ENCODE peak calls at places on chromosomes 2 and 18, in nine cellular contexts. One of them, this sample, is unnamed.
A peak's percentile ranks its signal among the peaks of the same experiment; 100 is the strongest.

GRCh38 chr2:146295080-146295670 is 1549.7 kb upstream of the ACVR2A start:
- DNase-seq in AG09309: no peak
- DNase-seq in tibial artery: no peak
- DNase-seq in GM20000: no peak
- DNase-seq in HL-60: no peak
- DNase-seq in fibroblast of mammary gland: no peak
- DNase-seq in suprapubic skin: no peak
- DNase-seq in upper lobe of right lung: no peak
- DNase-seq in mesothelial cell of epicardium: no peak
- DNase-seq in this sample: no peak

GRCh38 chr2:231765496-231765929 is 15.6 kb downstream of the PDE6D start:
- DNase-seq in AG09309: no peak
- DNase-seq in tibial artery: no peak
- DNase-seq in GM20000: peak; percentile 29
- DNase-seq in HL-60: no peak
- DNase-seq in fibroblast of mammary gland: no peak
- DNase-seq in suprapubic skin: no peak
- DNase-seq in upper lobe of right lung: no peak
- DNase-seq in mesothelial cell of epicardium: no peak
- DNase-seq in this sample: no peak

GRCh38 chr2:20421988-20422678 is 24.7 kb upstream of the RHOB start:
- DNase-seq in AG09309: peak; percentile 72
- DNase-seq in tibial artery: peak; percentile 97
- DNase-seq in GM20000: no peak
- DNase-seq in HL-60: no peak
- DNase-seq in fibroblast of mammary gland: peak; percentile 97
- DNase-seq in suprapubic skin: peak; percentile 95
- DNase-seq in upper lobe of right lung: peak; percentile 96
- DNase-seq in mesothelial cell of epicardium: no peak
- DNase-seq in this sample: no peak

GRCh38 chr2:179311071-179311470 is 46.4 kb upstream of the SESTD1 start:
- DNase-seq in AG09309: no peak
- DNase-seq in tibial artery: no peak
- DNase-seq in GM20000: no peak
- DNase-seq in HL-60: no peak
- DNase-seq in fibroblast of mammary gland: no peak
- DNase-seq in suprapubic skin: no peak
- DNase-seq in upper lobe of right lung: no peak
- DNase-seq in mesothelial cell of epicardium: no peak
- DNase-seq in this sample: no peak

GRCh38 chr2:108637304-108637669 is 82.0 kb upstream of the RANBP2 start:
- DNase-seq in AG09309: peak; percentile 73
- DNase-seq in tibial artery: peak; percentile 54
- DNase-seq in GM20000: peak; percentile 58
- DNase-seq in HL-60: no peak
- DNase-seq in fibroblast of mammary gland: peak; percentile 96
- DNase-seq in suprapubic skin: no peak
- DNase-seq in upper lobe of right lung: no peak
- DNase-seq in mesothelial cell of epicardium: no peak
- DNase-seq in this sample: no peak

GRCh38 chr2:28499298-28499697 is 3.4 kb downstream of the PLB1 start:
- DNase-seq in AG09309: no peak
- DNase-seq in tibial artery: no peak
- DNase-seq in GM20000: no peak
- DNase-seq in HL-60: no peak
- DNase-seq in fibroblast of mammary gland: no peak
- DNase-seq in suprapubic skin: no peak
- DNase-seq in upper lobe of right lung: no peak
- DNase-seq in mesothelial cell of epicardium: no peak
- DNase-seq in this sample: no peak

GRCh38 chr18:3036108-3036507 is 23.2 kb upstream of the LPIN2 start:
- DNase-seq in AG09309: no peak
- DNase-seq in tibial artery: no peak
- DNase-seq in GM20000: no peak
- DNase-seq in HL-60: no peak
- DNase-seq in fibroblast of mammary gland: no peak
- DNase-seq in suprapubic skin: no peak
- DNase-seq in upper lobe of right lung: no peak
- DNase-seq in mesothelial cell of epicardium: no peak
- DNase-seq in this sample: no peak

GRCh38 chr2:143513081-143513480 is 383.9 kb downstream of the ARHGAP15 start:
- DNase-seq in AG09309: peak; percentile 47
- DNase-seq in tibial artery: peak; percentile 37
- DNase-seq in GM20000: peak; percentile 24
- DNase-seq in HL-60: no peak
- DNase-seq in fibroblast of mammary gland: peak; percentile 73
- DNase-seq in suprapubic skin: no peak
- DNase-seq in upper lobe of right lung: no peak
- DNase-seq in mesothelial cell of epicardium: no peak
- DNase-seq in this sample: peak; percentile 37

GRCh38 chr18:45201489-45201888 is 413.8 kb upstream of the SLC14A2 start:
- DNase-seq in AG09309: no peak
- DNase-seq in tibial artery: no peak
- DNase-seq in GM20000: no peak
- DNase-seq in HL-60: no peak
- DNase-seq in fibroblast of mammary gland: no peak
- DNase-seq in suprapubic skin: no peak
- DNase-seq in upper lobe of right lung: no peak
- DNase-seq in mesothelial cell of epicardium: no peak
- DNase-seq in this sample: no peak

GRCh38 chr2:189819297-189819704 is 35.1 kb downstream of the PMS1 start:
- DNase-seq in AG09309: peak; percentile 49
- DNase-seq in tibial artery: no peak
- DNase-seq in GM20000: no peak
- DNase-seq in HL-60: no peak
- DNase-seq in fibroblast of mammary gland: peak; percentile 88
- DNase-seq in suprapubic skin: no peak
- DNase-seq in upper lobe of right lung: no peak
- DNase-seq in mesothelial cell of epicardium: no peak
- DNase-seq in this sample: no peak

GRCh38 chr2:231924889-231925275 is 1.3 kb downstream of the NPPC start:
- DNase-seq in AG09309: no peak
- DNase-seq in tibial artery: no peak
- DNase-seq in GM20000: no peak
- DNase-seq in HL-60: no peak
- DNase-seq in fibroblast of mammary gland: no peak
- DNase-seq in suprapubic skin: no peak
- DNase-seq in upper lobe of right lung: no peak
- DNase-seq in mesothelial cell of epicardium: no peak
- DNase-seq in this sample: no peak

GRCh38 chr2:31401580-31401979 is 13.0 kb downstream of the XDH start:
- DNase-seq in AG09309: peak; percentile 95
- DNase-seq in tibial artery: no peak
- DNase-seq in GM20000: no peak
- DNase-seq in HL-60: no peak
- DNase-seq in fibroblast of mammary gland: peak; percentile 97
- DNase-seq in suprapubic skin: no peak
- DNase-seq in upper lobe of right lung: no peak
- DNase-seq in mesothelial cell of epicardium: no peak
- DNase-seq in this sample: no peak

GRCh38 chr2:202071107-202071506 is 1.9 kb upstream of the KIAA2012 start:
- DNase-seq in AG09309: no peak
- DNase-seq in tibial artery: no peak
- DNase-seq in GM20000: no peak
- DNase-seq in HL-60: no peak
- DNase-seq in fibroblast of mammary gland: no peak
- DNase-seq in suprapubic skin: no peak
- DNase-seq in upper lobe of right lung: no peak
- DNase-seq in mesothelial cell of epicardium: no peak
- DNase-seq in this sample: no peak

GRCh38 chr2:203683932-203684556 is 22.4 kb upstream of the CD28 start:
- DNase-seq in AG09309: peak; percentile 39
- DNase-seq in tibial artery: peak; percentile 52
- DNase-seq in GM20000: peak; percentile 62
- DNase-seq in HL-60: no peak
- DNase-seq in fibroblast of mammary gland: peak; percentile 94
- DNase-seq in suprapubic skin: no peak
- DNase-seq in upper lobe of right lung: no peak
- DNase-seq in mesothelial cell of epicardium: no peak
- DNase-seq in this sample: no peak

GRCh38 chr2:138329167-138329566 is 172.4 kb upstream of the SPOPL start:
- DNase-seq in AG09309: no peak
- DNase-seq in tibial artery: no peak
- DNase-seq in GM20000: no peak
- DNase-seq in HL-60: no peak
- DNase-seq in fibroblast of mammary gland: no peak
- DNase-seq in suprapubic skin: no peak
- DNase-seq in upper lobe of right lung: no peak
- DNase-seq in mesothelial cell of epicardium: no peak
- DNase-seq in this sample: no peak

GRCh38 chr18:49100226-49100968 is 149.6 kb upstream of the SMAD7 start:
- DNase-seq in AG09309: no peak
- DNase-seq in tibial artery: no peak
- DNase-seq in GM20000: no peak
- DNase-seq in HL-60: no peak
- DNase-seq in fibroblast of mammary gland: peak; percentile 37
- DNase-seq in suprapubic skin: no peak
- DNase-seq in upper lobe of right lung: no peak
- DNase-seq in mesothelial cell of epicardium: no peak
- DNase-seq in this sample: no peak

DNA sequence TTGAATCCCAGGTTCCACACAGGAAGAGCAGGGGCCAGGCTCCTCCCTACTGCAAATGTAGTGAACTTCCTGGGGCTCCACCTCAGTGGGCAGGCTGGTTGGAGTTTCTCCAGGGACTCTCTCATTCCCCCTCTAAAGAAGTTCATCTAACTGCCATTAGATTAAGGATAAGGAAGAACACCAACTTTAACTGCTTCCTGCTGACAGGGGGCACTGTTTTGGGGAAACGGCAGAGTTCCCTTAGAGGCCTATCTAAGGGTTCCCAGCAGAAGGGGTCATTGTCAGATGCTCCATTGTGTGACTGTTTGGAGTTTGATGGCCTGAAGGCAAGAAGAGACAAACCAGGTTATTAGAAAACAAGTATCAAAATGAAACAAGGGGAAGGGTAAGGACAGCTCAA is 2159.7 kb upstream of the PIK3C3 start:
- DNase-seq in AG09309: no peak
- DNase-seq in tibial artery: no peak
- DNase-seq in GM20000: no peak
- DNase-seq in HL-60: no peak
- DNase-seq in fibroblast of mammary gland: no peak
- DNase-seq in suprapubic skin: no peak
- DNase-seq in upper lobe of right lung: no peak
- DNase-seq in mesothelial cell of epicardium: no peak
- DNase-seq in this sample: no peak
- TF ChIP-seq CTCF in AG09309: no peak
- TF ChIP-seq CTCF in tibial artery: no peak
- TF ChIP-seq CTCF in GM20000: no peak
- TF ChIP-seq CTCF in HL-60: no peak
- TF ChIP-seq CTCF in fibroblast of mammary gland: peak; percentile 8
- TF ChIP-seq CTCF in suprapubic skin: no peak
- TF ChIP-seq CTCF in upper lobe of right lung: no peak
- TF ChIP-seq CTCF in mesothelial cell of epicardium: no peak
- TF ChIP-seq CTCF in this sample: no peak

DNA sequence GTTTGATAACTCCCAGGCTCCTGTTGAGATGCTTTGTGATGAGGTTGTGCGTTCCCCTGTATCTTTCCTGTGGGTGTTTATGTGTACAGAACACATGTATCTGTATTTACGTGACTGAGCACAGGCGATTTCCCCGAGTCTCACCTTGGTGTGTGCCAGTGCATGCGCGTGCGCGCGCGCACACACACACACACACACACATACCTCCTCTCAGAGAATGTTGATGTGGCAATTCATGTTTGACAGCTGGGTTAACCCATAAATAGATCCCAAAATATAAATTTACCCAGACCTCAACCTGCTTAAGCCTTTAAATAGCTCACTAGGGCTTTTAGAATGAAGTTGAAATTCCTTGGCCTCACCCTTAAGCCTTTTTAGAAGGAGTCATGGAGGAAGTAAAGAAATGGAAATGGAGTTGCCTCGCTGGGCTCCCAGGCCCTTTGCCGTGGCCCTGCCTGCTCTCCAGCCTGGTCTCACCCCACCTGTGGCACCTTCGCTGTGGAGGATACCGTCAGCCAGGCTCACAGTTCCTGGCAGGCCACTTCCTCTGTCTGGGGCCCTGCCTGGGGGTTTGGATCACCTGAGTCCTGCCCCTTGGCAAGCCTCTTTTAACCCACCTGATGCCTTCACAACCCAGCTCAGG is 20.3 kb downstream of the AGAP1 start:
- DNase-seq in AG09309: no peak
- DNase-seq in tibial artery: no peak
- DNase-seq in GM20000: no peak
- DNase-seq in HL-60: no peak
- DNase-seq in fibroblast of mammary gland: no peak
- DNase-seq in suprapubic skin: no peak
- DNase-seq in upper lobe of right lung: no peak
- DNase-seq in mesothelial cell of epicardium: no peak
- DNase-seq in this sample: no peak
- TF ChIP-seq CTCF in AG09309: no peak
- TF ChIP-seq CTCF in tibial artery: no peak
- TF ChIP-seq CTCF in GM20000: no peak
- TF ChIP-seq CTCF in HL-60: no peak
- TF ChIP-seq CTCF in fibroblast of mammary gland: no peak
- TF ChIP-seq CTCF in suprapubic skin: no peak
- TF ChIP-seq CTCF in upper lobe of right lung: no peak
- TF ChIP-seq CTCF in mesothelial cell of epicardium: no peak
- TF ChIP-seq CTCF in this sample: no peak

DNA sequence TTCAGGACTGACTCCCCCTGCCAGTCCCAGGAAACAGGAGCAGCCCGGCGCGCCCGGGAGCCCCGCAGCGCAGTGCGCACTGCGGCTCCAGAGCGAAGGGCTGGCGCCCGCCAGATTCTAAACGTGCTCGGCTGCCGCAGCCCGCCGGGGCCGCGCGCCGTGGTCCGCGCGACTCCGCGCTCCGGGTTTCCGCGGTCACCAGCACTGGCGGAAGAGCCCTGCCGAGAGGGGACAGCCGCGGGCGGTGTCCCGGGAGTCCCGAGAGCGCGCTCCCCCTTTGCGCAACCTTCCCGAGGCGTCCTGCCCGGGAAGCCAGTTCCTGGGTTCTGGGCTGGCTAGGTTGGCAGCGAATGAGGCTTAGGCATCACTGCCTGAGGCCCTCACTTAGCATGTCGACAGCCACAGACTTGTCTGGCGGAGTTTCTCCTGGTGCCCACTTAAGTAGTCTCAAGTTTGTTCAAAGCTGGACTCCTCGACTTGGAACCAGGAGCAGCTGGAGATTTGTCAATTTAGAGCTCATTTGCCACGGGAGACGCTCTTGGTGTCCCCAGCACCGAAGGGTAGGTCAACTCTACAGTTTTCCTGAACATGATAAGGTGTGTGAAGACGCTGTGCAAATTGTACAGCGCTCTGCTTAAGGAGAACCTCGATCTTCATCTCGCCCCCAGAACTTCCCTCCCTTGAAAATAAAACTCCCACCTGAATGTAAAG is 1.5 kb upstream of the VSNL1 start:
- DNase-seq in AG09309: no peak
- DNase-seq in tibial artery: peak; percentile 58
- DNase-seq in GM20000: peak; percentile 45
- DNase-seq in HL-60: no peak
- DNase-seq in fibroblast of mammary gland: peak; percentile 25
- DNase-seq in suprapubic skin: no peak
- DNase-seq in upper lobe of right lung: peak; percentile 85
- DNase-seq in mesothelial cell of epicardium: peak; percentile 53
- DNase-seq in this sample: peak; percentile 82
- TF ChIP-seq CTCF in AG09309: no peak
- TF ChIP-seq CTCF in tibial artery: no peak
- TF ChIP-seq CTCF in GM20000: no peak
- TF ChIP-seq CTCF in HL-60: no peak
- TF ChIP-seq CTCF in fibroblast of mammary gland: no peak
- TF ChIP-seq CTCF in suprapubic skin: no peak
- TF ChIP-seq CTCF in upper lobe of right lung: no peak
- TF ChIP-seq CTCF in mesothelial cell of epicardium: no peak
- TF ChIP-seq CTCF in this sample: no peak

GRCh38 chr2:38113036-38113435 is 37.1 kb upstream of the CYP1B1 start:
- DNase-seq in AG09309: no peak
- DNase-seq in tibial artery: no peak
- DNase-seq in GM20000: no peak
- DNase-seq in HL-60: peak; percentile 68
- DNase-seq in fibroblast of mammary gland: no peak
- DNase-seq in suprapubic skin: no peak
- DNase-seq in upper lobe of right lung: no peak
- DNase-seq in mesothelial cell of epicardium: no peak
- DNase-seq in this sample: no peak
- TF ChIP-seq CTCF in AG09309: no peak
- TF ChIP-seq CTCF in tibial artery: no peak
- TF ChIP-seq CTCF in GM20000: no peak
- TF ChIP-seq CTCF in HL-60: no peak
- TF ChIP-seq CTCF in fibroblast of mammary gland: no peak
- TF ChIP-seq CTCF in suprapubic skin: no peak
- TF ChIP-seq CTCF in upper lobe of right lung: no peak
- TF ChIP-seq CTCF in mesothelial cell of epicardium: no peak
- TF ChIP-seq CTCF in this sample: no peak